ENCODE peak calls at places on chromosomes 4 and X, in seven cellular contexts. A, E, Y, D, B, C and W are unnamed samples. For H3K36me3 and H3K4me1, the result is how much of the 10 kb centered on the place peaks cover.

GRCh38 chr4:125191252-125191651 is 123.5 kb upstream of the FAT4 start:
- DNase-seq in A (no peak), E (peak), Y (no peak), D (no peak), B (no peak), C (no peak), W (no peak)

GRCh38 chrX:130915302-130915701 is 12.3 kb upstream of the ENOX2 start:
- DNase-seq in A (no peak), E (no peak), Y (no peak), D (no peak), B (no peak), C (no peak), W (no peak)

GRCh38 chr4:15234585-15235126 is 193.2 kb upstream of the C1QTNF7 start:
- DNase-seq in A (no peak), E (peak), Y (no peak), D (no peak), B (no peak), C (no peak), W (no peak)

GRCh38 chrX:65668362-65669310 is 1.2 kb downstream of the MSN start:
- DNase-seq in A (no peak), E (peak), Y (no peak), D (peak), B (peak), C (peak), W (peak)

GRCh38 chr4:160848901-160849735 is 1314.7 kb downstream of the FSTL5 start:
- DNase-seq in A (no peak), E (peak), Y (no peak), D (peak), B (no peak), C (no peak), W (no peak)

GRCh38 chr4:165355900-165356300 is 22.9 kb upstream of the CPE start:
- DNase-seq in A (no peak), E (peak), Y (no peak), D (peak), B (peak), C (no peak), W (no peak)

GRCh38 chr4:54930226-54930625 is 195.2 kb downstream of the KDR start:
- DNase-seq in A (no peak), E (peak), Y (no peak), D (no peak), B (no peak), C (no peak), W (no peak)

GRCh38 chr4:72340803-72341431 is 228.1 kb downstream of the ADAMTS3 start:
- DNase-seq in A (no peak), E (peak), Y (no peak), D (no peak), B (no peak), C (no peak), W (no peak)

GRCh38 chrX:134570509-134570846 is 87.8 kb downstream of the PLAC1 start:
- DNase-seq in A (no peak), E (no peak), Y (no peak), D (no peak), B (no peak), C (no peak), W (no peak)

GRCh38 chr4:97653701-97654100 is 489.6 kb downstream of the STPG2 start:
- DNase-seq in A (no peak), E (no peak), Y (no peak), D (peak), B (no peak), C (no peak), W (no peak)

GRCh38 chrX:17768997-17769396 is 31.7 kb downstream of the SCML1 start:
- DNase-seq in A (no peak), E (no peak), Y (no peak), D (no peak), B (no peak), C (no peak), W (no peak)

GRCh38 chrX:118181030-118181429 is 64.4 kb upstream of the KLHL13 start:
- DNase-seq in A (no peak), E (peak), Y (no peak), D (no peak), B (no peak), C (no peak), W (no peak)

GRCh38 chr4:85929926-85930325 is 429.9 kb downstream of the MAPK10 start:
- DNase-seq in A (no peak), E (no peak), Y (peak), D (peak), B (peak), C (no peak), W (peak)
- H3K4me3 ChIP-seq in A (no peak), E (peak), Y (peak), D (no peak), B (no peak), C (peak), W (no peak)

GRCh38 chr4:39233783-39234182 is 51.5 kb downstream of the WDR19 start:
- DNase-seq in A (no peak), E (no peak), Y (no peak), D (no peak), B (no peak), C (no peak), W (no peak)

GRCh38 chr4:39231660-39232059 is 49.3 kb downstream of the WDR19 start:
- DNase-seq in A (no peak), E (no peak), Y (no peak), D (no peak), B (no peak), C (no peak), W (no peak)

GRCh38 chr4:39235021-39235420 is 52.7 kb downstream of the WDR19 start:
- DNase-seq in A (no peak), E (no peak), Y (no peak), D (no peak), B (no peak), C (no peak), W (no peak)

GRCh38 chr4:39232100-39232499 is 49.8 kb downstream of the WDR19 start:
- DNase-seq in A (no peak), E (no peak), Y (no peak), D (no peak), B (no peak), C (no peak), W (no peak)

DNA sequence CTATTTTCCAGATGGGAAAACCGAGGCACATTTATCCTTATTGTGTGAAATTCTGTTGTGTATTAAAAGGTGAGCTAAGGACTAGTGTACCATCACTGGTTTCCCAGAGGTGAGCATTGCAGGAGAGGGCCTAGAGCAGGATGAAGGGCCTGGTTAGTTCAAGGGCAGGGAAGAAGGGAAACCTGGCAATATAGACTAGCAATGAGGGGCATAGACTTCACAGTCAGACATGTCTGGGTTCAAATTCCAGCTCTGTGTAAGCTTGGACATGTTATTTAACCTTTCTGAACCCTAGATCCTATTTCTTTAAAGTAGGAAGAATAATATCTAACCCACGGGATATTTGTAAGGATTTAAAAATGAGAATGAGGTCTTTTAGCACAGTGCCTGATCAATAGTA is 50.8 kb downstream of the WDR19 start:
- DNase-seq in A (no peak), E (no peak), Y (no peak), D (no peak), B (no peak), C (no peak), W (no peak)
- H3K36me3 ChIP-seq in A (under half), E (under half), Y (under half), D (under half), B (under half), C (half or more), W (under half)

GRCh38 chr4:153153339-153153851 is 50.8 kb upstream of the TRIM2 start:
- DNase-seq in A (no peak), E (peak), Y (peak), D (no peak), B (no peak), C (peak), W (peak)

GRCh38 chr4:153159728-153160221 is 44.5 kb upstream of the TRIM2 start:
- DNase-seq in A (no peak), E (peak), Y (no peak), D (no peak), B (no peak), C (no peak), W (no peak)

GRCh38 chr4:153154010-153154975 is 50.0 kb upstream of the TRIM2 start:
- DNase-seq in A (no peak), E (peak), Y (no peak), D (no peak), B (no peak), C (no peak), W (no peak)

GRCh38 chr4:153159016-153159415 is 45.2 kb upstream of the TRIM2 start:
- DNase-seq in A (no peak), E (no peak), Y (no peak), D (no peak), B (no peak), C (no peak), W (peak)

GRCh38 chr4:153156263-153156662 is 48.0 kb upstream of the TRIM2 start:
- DNase-seq in A (no peak), E (no peak), Y (no peak), D (peak), B (no peak), C (no peak), W (no peak)
- H3K4me1 ChIP-seq in A (under half), E (under half), Y (under half), D (under half), B (under half), C (under half), W (under half)

DNA sequence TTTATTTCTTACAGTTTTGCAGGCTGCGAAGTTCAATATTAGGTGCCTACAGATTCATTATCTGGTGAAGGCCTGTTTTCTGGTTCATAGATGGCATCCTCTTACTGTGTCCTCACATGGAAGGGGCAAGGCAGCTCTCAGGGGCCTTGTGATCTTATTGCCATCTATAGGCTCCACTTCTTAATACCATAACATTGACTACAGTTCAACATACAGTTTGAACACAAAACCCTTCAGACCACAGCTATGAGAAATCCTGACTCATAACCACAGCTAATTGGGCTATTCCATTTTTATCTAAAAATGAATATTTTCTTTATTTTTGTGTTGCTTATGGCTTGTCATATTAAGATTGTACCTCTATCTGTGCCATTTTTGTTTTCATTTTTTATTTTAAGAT is 72.3 kb downstream of the STAG2 start:
- DNase-seq in A (no peak), E (peak), Y (no peak), D (no peak), B (no peak), C (no peak), W (no peak)
- H3K4me3 ChIP-seq in A (no peak), E (no peak), Y (no peak), D (no peak), B (no peak), C (no peak), W (no peak)

GRCh38 chr4:145153904-145154298 is 26.5 kb downstream of the OTUD4 start:
- DNase-seq in A (no peak), E (no peak), Y (no peak), D (no peak), B (no peak), C (no peak), W (no peak)

GRCh38 chr4:145153181-145153903 is 27.0 kb downstream of the OTUD4 start:
- DNase-seq in A (no peak), E (no peak), Y (no peak), D (no peak), B (no peak), C (no peak), W (no peak)

GRCh38 chr4:145154573-145154972 is 25.8 kb downstream of the OTUD4 start:
- DNase-seq in A (no peak), E (peak), Y (no peak), D (peak), B (no peak), C (no peak), W (no peak)

DNA sequence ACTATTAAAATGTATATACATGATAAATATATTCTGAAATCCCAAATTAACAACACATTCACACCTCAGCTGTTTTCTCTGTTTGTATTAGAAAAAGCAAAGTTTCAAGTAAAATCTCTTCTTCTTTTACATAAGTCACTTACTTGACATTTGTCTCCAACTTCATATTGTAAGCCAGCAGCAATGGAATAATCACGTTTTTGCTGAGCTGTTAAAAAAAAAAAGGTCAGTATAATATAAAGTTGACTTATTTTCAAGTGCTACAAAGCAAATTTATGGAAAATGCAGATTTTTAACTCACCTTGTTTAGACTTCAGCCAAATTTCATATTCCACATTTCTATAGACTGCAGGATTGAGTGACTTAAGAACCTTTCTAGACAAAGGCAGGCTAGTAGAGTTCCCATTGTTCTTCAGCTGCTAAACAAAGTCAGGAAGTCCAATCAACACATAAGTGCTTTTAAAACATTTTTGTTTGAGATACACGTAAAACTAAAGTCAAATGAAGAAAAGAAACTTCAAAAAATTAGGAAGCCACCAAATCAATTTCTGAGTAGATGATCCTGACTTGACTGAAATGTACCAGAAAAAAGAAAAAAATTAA is 25.0 kb downstream of the OTUD4 start:
- DNase-seq in A (no peak), E (no peak), Y (no peak), D (no peak), B (no peak), C (no peak), W (no peak)
- H3K36me3 ChIP-seq in A (half or more), E (half or more), Y (under half), D (half or more), B (under half), C (half or more), W (under half)

GRCh38 chr4:145880355-145880960 is 58.2 kb downstream of the ZNF827 start:
- DNase-seq in A (no peak), E (no peak), Y (no peak), D (no peak), B (no peak), C (no peak), W (no peak)

GRCh38 chr4:145881585-145881984 is 57.0 kb downstream of the ZNF827 start:
- DNase-seq in A (no peak), E (no peak), Y (no peak), D (no peak), B (no peak), C (no peak), W (no peak)

GRCh38 chr4:145878501-145879435 is 59.9 kb downstream of the ZNF827 start:
- DNase-seq in A (no peak), E (no peak), Y (no peak), D (no peak), B (no peak), C (no peak), W (no peak)

GRCh38 chr4:145881991-145882390 is 56.6 kb downstream of the ZNF827 start:
- DNase-seq in A (no peak), E (no peak), Y (peak), D (no peak), B (no peak), C (no peak), W (peak)

DNA sequence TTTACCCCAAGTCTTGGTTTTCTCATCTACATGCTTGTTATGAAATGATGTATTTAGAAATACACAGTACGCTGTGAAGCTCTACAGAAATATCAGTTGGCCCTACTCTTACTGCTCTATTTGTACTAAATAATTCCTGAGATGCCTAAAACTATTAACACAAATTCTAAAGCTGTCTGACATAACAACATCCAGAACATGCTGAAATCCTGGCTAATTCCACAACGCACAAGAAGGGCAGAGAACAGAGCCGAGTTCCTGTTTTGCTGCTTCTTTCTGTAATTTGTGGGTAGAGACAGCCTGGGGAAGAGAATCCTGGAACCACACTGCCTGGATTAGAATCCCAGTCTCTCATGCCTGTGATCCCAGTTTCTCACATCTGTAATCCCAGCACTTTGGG is 59.0 kb downstream of the ZNF827 start:
- DNase-seq in A (no peak), E (no peak), Y (no peak), D (peak), B (peak), C (no peak), W (no peak)
- H3K4me1 ChIP-seq in A (under half), E (under half), Y (under half), D (under half), B (under half), C (half or more), W (under half)

DNA sequence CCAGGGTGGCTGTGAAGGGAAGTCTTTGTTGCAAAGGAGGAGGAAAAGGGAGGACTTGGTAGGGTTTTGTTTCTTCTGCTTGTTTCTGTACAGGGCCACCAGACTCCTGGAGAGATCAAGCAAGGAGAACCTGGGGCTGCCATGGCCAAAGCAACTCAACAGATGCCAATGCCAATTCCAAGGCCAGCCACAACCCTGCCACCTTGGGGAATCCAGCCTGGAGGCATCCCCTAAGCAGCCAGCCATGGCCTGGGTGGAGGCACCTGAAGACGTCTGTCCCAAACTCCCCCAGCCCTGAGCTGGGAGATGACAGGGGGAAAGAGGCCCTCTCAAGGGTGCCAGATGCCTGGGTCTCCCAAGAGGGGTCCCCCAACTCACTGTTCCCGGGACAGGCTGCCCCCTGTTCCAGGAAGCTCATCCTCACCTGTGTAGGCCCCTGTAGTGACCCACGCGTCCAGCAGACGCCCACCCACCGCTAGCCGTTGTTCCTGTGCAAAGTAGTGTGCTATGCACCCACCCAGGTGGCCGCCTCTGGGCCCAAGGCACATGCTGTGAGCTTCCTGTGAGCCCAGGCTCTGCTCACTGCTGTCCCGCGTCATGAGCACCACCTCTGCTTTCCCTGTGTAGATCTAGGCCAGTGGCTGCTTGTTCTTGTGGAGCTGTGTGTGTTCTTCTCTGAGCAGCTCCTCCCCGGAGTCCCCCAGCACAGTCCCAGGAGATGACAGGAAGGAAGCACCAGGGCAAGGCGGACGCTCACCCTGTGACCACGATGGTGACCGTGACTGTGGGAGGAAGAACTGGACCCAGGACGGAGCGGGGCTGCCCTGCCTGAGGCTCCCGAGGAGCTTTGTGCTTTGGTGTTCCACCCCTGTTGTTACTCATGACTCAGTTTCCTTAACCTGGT is 3.2 kb downstream of the PNMA3 start:
- DNase-seq in A (no peak), E (no peak), Y (no peak), D (no peak), B (no peak), C (no peak), W (no peak)
- H3K4me3 ChIP-seq in A (no peak), E (no peak), Y (no peak), D (no peak), B (no peak), C (no peak), W (no peak)